ENCODE peak calls at places on chromosomes 16 and 17, in four cellular contexts. J is mesenchymal stem cell, W is trophoblast cell, Q is H1. Z is an unnamed sample.

GRCh38 chr16:66472961-66473610 is 46.0 kb downstream of the BEAN1 start:
- DNase-seq in Q (no peak), W (no peak), J (no peak), Z (no peak)

GRCh38 chr17:17855334-17855725 is 18.5 kb upstream of the SREBF1 start:
- DNase-seq in W (no peak), J (no peak), Q (no peak), Z (no peak)

GRCh38 chr17:9456265-9456664 is 119.4 kb downstream of the STX8 start:
- DNase-seq in J (no peak), Q (no peak), W (no peak), Z (no peak)

GRCh38 chr16:85005278-85006069 is 5.9 kb downstream of the ZDHHC7 start:
- DNase-seq in J (peak; percentile 57), W (peak; percentile 90), Q (no peak), Z (no peak)

GRCh38 chr17:2595736-2596135 is 2.3 kb downstream of the PAFAH1B1 start:
- DNase-seq in Q (no peak), W (no peak), J (no peak), Z (no peak)

GRCh38 chr17:70123193-70123592 is 46.1 kb upstream of the KCNJ2 start:
- DNase-seq in J (no peak), Q (no peak), W (no peak), Z (no peak)

GRCh38 chr16:69073181-69073669 is 32.2 kb upstream of the HAS3 start:
- DNase-seq in Q (no peak), W (peak; percentile 87), J (peak; percentile 85), Z (no peak)

GRCh38 chr17:8126306-8127066 is 2.6 kb upstream of the HES7 start:
- DNase-seq in W (no peak), Q (peak; percentile 78), J (peak; percentile 65), Z (peak; percentile 75)

GRCh38 chr16:10252155-10252554 is 69.9 kb upstream of the GRIN2A start:
- DNase-seq in W (no peak), J (no peak), Q (no peak), Z (no peak)

GRCh38 chr17:2685696-2686095 is 25.9 kb downstream of the CLUH start:
- DNase-seq in W (no peak), J (no peak), Q (peak; percentile 58), Z (peak; percentile 58)

GRCh38 chr17:65249774-65250173 is 112.6 kb downstream of the RGS9 start:
- DNase-seq in Q (no peak), W (no peak), J (no peak), Z (no peak)

GRCh38 chr17:72492494-72492893 is 371.7 kb downstream of the SOX9 start:
- DNase-seq in J (no peak), W (no peak), Q (no peak), Z (no peak)

GRCh38 chr17:82791532-82791931 is 39.7 kb downstream of the TBCD start:
- DNase-seq in Q (no peak), J (peak; percentile 94), W (peak; percentile 86), Z (no peak)

GRCh38 chr16:12262454-12263180 is 286.1 kb downstream of the SNX29 start:
- DNase-seq in J (no peak), Q (no peak), W (no peak), Z (no peak)

GRCh38 chr16:71929048-71929447 is 33.7 kb downstream of the IST1 start:
- DNase-seq in J (peak; percentile 84), Q (no peak), W (no peak), Z (no peak)

GRCh38 chr16:79801550-79802090 is 201.1 kb upstream of the MAF start:
- DNase-seq in W (no peak), Q (no peak), J (peak; percentile 5), Z (no peak)

GRCh38 chr16:67801889-67802288 is 4.5 kb downstream of the RANBP10 start:
- DNase-seq in J (no peak), Q (no peak), W (no peak), Z (no peak)

GRCh38 chr16:49542391-49542891 is 168.8 kb downstream of the C16orf78 start:
- DNase-seq in J (no peak), Q (no peak), W (no peak), Z (no peak)

GRCh38 chr17:65556910-65557348 is 4.5 kb downstream of the AXIN2 start:
- DNase-seq in Q (no peak), J (peak; percentile 18), W (no peak), Z (no peak)

GRCh38 chr16:27220991-27221390 is 17.7 kb downstream of the KDM8 start:
- DNase-seq in W (no peak), J (no peak), Q (no peak), Z (no peak)

GRCh38 chr16:19304670-19305240 is 19.2 kb downstream of the CLEC19A start:
- DNase-seq in W (peak; percentile 46), Q (no peak), J (no peak), Z (no peak)

GRCh38 chr17:75205037-75205792 is at the start of gene NUP85:
- DNase-seq in Q (peak; percentile 96), W (peak; percentile 90), J (peak; percentile 93), Z (peak; percentile 97)
- H2BK12ac ChIP-seq in Q (peak within 1 kb of the TSS; percentile 93), W (no peak within 1 kb of the TSS), J (peak within 1 kb of the TSS; percentile 86), Z (no peak within 1 kb of the TSS)

GRCh38 chr17:796609-797008 is 14.5 kb downstream of the MRM3 start:
- DNase-seq in J (no peak), Q (no peak), W (no peak), Z (no peak)
- H2BK12ac ChIP-seq in J (no peak overlapping the region), Q (no peak overlapping the region), W (no peak overlapping the region), Z (no peak overlapping the region)

GRCh38 chr17:44978807-44979206 is 10.7 kb upstream of the C1QL1 start:
- DNase-seq in J (no peak), W (no peak), Q (no peak), Z (no peak)

GRCh38 chr17:44982113-44982702 is 14.1 kb upstream of the C1QL1 start:
- DNase-seq in Q (no peak), J (no peak), W (no peak), Z (no peak)

GRCh38 chr17:44981221-44981968 is 13.3 kb upstream of the C1QL1 start:
- DNase-seq in Q (no peak), J (peak; percentile 95), W (no peak), Z (no peak)

GRCh38 chr17:44977740-44978584 is 9.9 kb upstream of the C1QL1 start:
- DNase-seq in W (no peak), J (no peak), Q (no peak), Z (no peak)

DNA sequence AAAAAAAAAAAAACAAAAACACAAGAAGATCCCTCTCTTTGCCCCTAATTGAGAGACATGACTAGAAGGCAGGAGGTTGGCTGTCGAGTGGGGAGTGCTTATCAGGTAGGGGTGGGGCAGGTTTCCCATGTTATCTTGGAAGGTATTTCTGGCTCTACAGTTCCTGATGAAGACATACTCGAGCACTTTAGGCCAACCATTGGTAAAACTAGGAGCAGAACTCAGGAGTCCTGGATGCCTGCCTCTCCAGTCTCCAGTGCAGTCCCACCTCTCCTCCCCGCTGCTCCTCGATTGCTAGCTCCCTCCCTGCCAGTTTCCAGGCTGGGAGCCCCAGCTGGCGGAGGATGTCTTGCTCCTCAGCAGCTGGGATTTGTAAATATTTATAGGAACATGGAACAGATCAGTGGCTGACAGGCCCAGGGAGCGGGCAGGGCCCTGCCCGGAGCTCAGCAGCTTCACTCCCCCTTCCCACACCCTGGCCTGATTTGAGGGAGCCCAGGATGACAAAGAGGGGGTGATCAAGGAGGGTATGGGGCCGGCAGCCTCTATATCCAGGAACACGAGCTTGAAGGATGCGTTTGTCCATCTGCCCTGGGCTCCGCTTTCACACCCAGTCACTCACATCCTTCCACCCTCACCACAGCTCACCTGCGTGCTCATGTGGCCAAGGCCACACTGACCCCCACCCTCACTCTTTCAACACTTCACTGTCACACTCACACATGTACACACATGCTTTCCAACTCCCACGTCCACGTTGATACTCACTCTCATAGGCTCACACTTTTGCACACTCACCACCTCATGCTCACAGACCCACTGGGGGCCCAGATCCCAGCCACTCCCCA is 11.5 kb upstream of the C1QL1 start:
- DNase-seq in W (no peak), Q (no peak), J (peak; percentile 88), Z (no peak)
- H2BK12ac ChIP-seq in W (no peak overlapping the region), Q (peak overlapping the region; percentile 87), J (peak overlapping the region; percentile 97), Z (no peak overlapping the region)

GRCh38 chr16:1980026-1980769 is 1.1 kb downstream of the NOXO1 start:
- DNase-seq in J (no peak), W (no peak), Q (peak; percentile 80), Z (no peak)
- H2BK12ac ChIP-seq in J (no peak overlapping the region), W (no peak overlapping the region), Q (peak overlapping the region; percentile 60), Z (no peak overlapping the region)

DNA sequence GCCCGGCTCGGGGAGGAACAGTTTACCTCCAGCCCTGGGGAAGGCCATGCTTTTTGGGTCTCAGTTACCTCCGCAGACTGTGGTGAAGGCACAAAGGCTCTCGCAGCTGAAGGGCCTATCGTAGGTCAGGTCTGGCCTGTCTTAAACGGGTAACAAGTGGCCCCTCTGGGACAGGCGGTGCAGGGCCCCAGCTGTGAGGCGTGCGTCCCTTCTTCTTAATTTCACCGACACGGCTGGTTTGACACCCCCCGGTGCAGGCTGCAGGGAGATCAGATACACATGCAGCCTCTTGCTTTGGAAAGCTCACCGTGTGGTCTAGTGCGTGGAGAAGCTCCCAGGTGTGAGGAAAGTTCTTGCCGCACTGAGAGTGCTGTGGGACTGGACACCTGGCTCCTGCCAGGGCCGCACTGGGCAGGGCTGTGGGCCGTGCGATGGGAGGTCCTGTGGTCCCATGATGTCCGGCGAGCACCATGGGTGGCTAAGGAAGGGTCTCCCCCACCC is 162.4 kb downstream of the BANP start:
- DNase-seq in W (no peak), J (no peak), Q (no peak), Z (no peak)
- H2BK12ac ChIP-seq in W (no peak overlapping the region), J (no peak overlapping the region), Q (no peak overlapping the region), Z (no peak overlapping the region)

DNA sequence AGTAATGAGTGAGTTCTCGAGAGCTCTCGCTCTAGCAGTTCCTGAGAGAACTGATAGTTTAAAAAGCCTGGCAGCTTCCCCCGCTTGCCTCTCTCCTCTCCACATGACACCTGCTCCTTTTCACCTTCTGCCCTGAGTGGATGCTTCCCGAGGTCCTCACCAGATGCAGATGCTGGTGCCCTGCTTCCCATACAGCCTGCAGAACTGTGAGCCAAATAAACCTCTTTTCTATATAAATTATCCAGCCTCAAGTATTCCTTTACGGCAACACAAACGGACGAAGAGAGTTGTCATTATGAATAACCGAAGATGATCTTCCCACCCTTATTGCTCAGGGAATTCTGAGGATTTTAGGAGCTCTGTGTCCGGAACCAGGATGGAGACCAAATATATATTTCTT is 41.9 kb upstream of the ZCCHC14 start:
- DNase-seq in J (no peak), W (no peak), Q (no peak), Z (no peak)
- H2BK12ac ChIP-seq in J (no peak overlapping the region), W (no peak overlapping the region), Q (no peak overlapping the region), Z (no peak overlapping the region)

DNA sequence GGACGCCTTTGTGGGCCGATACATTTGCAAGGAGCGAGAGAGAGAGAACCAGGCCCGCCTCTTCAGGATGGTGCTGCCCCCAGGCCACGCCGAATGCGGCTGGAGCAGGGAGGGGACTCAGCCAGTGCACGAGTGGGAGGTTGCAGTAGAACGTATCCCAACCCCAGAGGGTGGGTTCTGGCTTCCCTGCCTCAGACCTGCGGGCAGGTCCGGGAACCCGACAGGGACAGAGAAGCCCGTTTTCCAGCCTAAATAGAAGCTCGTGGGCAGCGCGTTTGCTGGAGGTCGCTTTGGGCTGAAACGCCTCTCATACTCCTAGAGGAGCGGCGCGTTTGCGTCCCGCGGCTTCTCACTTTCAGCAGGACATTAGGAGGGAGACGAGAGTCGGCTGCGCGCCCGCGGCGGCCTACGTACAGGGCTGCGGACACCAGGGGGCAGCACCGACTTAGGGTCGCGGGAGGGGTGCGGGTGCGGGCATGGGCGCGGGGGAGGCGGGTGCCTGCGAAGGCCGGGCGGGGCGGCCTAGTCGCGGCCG is 11.0 kb downstream of the TBX2 start:
- DNase-seq in Q (peak; percentile 91), J (peak; percentile 88), W (peak; percentile 64), Z (peak; percentile 93)
- H2BK12ac ChIP-seq in Q (peak overlapping the region; percentile 60), J (peak overlapping the region; percentile 0), W (no peak overlapping the region), Z (no peak overlapping the region)

GRCh38 chr17:76997981-76998531 is 129.9 kb downstream of the MGAT5B start:
- DNase-seq in J (no peak), W (no peak), Q (no peak), Z (no peak)
- H2BK12ac ChIP-seq in J (no peak overlapping the region), W (no peak overlapping the region), Q (peak overlapping the region; percentile 55), Z (no peak overlapping the region)